ENCODE peak calls at places on chromosomes 6 and 20, in four cellular contexts. A, Z, Q and G are unnamed samples.

GRCh38 chr6:6825986-6826901 is 237.7 kb downstream of the LY86 start:
- DNase-seq in A (no peak), Z (peak), Q (no peak), G (peak)

GRCh38 chr6:108165714-108166663 is at the start of gene NR2E1:
- DNase-seq in A (peak), Q (no peak), Z (no peak), G (peak)

GRCh38 chr20:7665311-7665863 is 274.9 kb downstream of the HAO1 start:
- DNase-seq in Q (no peak), A (no peak), Z (no peak), G (no peak)

GRCh38 chr6:29553268-29554057 is 6.1 kb downstream of the UBD start:
- DNase-seq in A (peak), Q (peak), Z (peak), G (peak)

GRCh38 chr6:19325335-19325789 is 511.8 kb upstream of the ID4 start:
- DNase-seq in Z (no peak), A (no peak), Q (no peak), G (no peak)

GRCh38 chr6:161101517-161101916 is 109.9 kb downstream of the MAP3K4 start:
- DNase-seq in Q (no peak), A (no peak), Z (no peak), G (no peak)

GRCh38 chr6:40789143-40789764 is 202.1 kb upstream of the LRFN2 start:
- DNase-seq in A (no peak), Z (no peak), Q (no peak), G (peak)

GRCh38 chr6:140661691-140662090 is 1287.2 kb upstream of the CITED2 start:
- DNase-seq in Q (no peak), A (no peak), Z (no peak), G (no peak)

GRCh38 chr6:39029156-39030011 is 19.2 kb upstream of the GLP1R start:
- DNase-seq in Q (no peak), A (peak), Z (peak), G (peak)

GRCh38 chr6:122736166-122736565 is 43.4 kb upstream of the FABP7 start:
- DNase-seq in Z (no peak), A (no peak), Q (no peak), G (no peak)

GRCh38 chr6:39834278-39834677 is 42.1 kb downstream of the DAAM2 start:
- DNase-seq in Z (no peak), Q (no peak), A (no peak), G (no peak)

GRCh38 chr20:53934421-53935352 is 135.7 kb downstream of the BCAS1 start:
- DNase-seq in Z (peak), Q (no peak), A (no peak), G (peak)

GRCh38 chr20:10572853-10573252 is 100.9 kb downstream of the JAG1 start:
- DNase-seq in Q (no peak), Z (no peak), A (no peak), G (no peak)
- H3K4me3 ChIP-seq in Q (no peak), Z (no peak), A (no peak), G (no peak)

GRCh38 chr6:158686791-158687381 is 37.0 kb downstream of the SYTL3 start:
- DNase-seq in Z (no peak), Q (no peak), A (no peak), G (no peak)

GRCh38 chr6:158684745-158685355 is 35.0 kb downstream of the SYTL3 start:
- DNase-seq in Q (no peak), A (no peak), Z (no peak), G (no peak)

GRCh38 chr6:158686311-158686710 is 36.5 kb downstream of the SYTL3 start:
- DNase-seq in Z (no peak), Q (no peak), A (no peak), G (no peak)

GRCh38 chr6:158688860-158689259 is 39.0 kb downstream of the SYTL3 start:
- DNase-seq in Q (no peak), A (no peak), Z (no peak), G (no peak)

GRCh38 chr6:158687507-158687906 is 37.7 kb downstream of the SYTL3 start:
- DNase-seq in Q (no peak), Z (no peak), A (no peak), G (no peak)
- H3K4me3 ChIP-seq in Q (no peak), Z (no peak), A (no peak), G (no peak)

DNA sequence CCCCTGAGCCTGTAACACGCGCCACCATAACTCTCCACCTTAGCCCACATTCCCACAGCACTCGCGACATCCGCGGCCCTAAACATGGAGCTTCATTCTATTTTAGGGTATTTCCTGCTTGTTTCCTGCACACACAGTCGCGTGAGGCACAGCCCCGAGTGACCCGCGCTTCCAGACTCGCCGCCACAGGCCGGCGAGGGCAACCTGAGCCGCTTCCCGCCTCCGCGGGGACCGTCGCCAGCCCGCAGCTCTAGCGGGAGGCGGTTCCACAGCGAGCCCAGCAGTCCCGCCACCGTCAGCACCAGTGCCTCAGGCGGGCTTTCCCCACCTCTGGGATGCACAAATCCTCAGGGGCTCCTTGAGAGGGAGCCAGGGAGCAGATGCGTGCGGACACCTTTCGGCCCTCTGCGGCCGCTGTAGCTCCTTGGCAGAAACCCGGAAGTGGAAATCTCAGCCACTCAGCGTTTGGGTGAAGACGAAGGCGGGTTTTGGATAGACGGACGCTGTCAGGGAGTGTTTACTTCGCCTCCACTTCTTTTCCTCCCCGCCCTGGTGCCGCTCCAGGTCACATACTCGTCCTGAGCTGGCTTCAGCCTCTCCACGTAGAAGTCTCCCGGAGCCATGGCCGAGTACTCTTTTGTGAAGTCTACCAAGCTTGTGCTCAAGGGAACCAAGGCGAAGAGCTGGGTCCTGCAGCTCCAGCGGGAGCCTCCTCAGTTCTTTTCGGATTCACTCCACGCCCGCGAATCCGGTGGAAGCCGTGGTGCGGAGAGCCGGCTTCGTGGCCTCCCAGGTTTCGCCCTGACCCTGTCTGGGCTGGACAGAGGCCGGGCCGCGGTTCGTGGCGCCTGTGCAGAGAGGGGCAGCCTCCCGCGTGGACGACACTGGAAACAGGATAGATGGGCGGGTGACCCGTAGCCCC is 2177.4 kb upstream of the DEFB115 start:
- DNase-seq in Z (peak), A (peak), Q (no peak), G (peak)
- H3K4me3 ChIP-seq in Z (peak), A (peak), Q (no peak), G (peak)

GRCh38 chr6:83381949-83382348 is 48.9 kb downstream of the ME1 start:
- DNase-seq in Z (no peak), Q (no peak), A (no peak), G (no peak)
- H3K4me3 ChIP-seq in Z (no peak), Q (no peak), A (no peak), G (no peak)

GRCh38 chr6:27156874-27157460 is 90.5 kb upstream of the PRSS16 start:
- DNase-seq in A (no peak), Q (no peak), Z (no peak), G (no peak)
- H3K4me3 ChIP-seq in A (peak), Q (peak), Z (peak), G (peak)